ENCODE peak calls at places on chromosomes 12 and 14, in four cellular contexts. B, Q, U and P are unnamed samples.

GRCh38 chr14:86457729-86458128 is 927.8 kb downstream of the FLRT2 start:
- DNase-seq in B (no peak), Q (no peak), U (no peak), P (no peak)

GRCh38 chr14:96956464-96957239 is 159.5 kb downstream of the VRK1 start:
- DNase-seq in B (no peak), Q (no peak), U (no peak), P (no peak)

GRCh38 chr12:62631531-62632520 is 165.2 kb downstream of the MON2 start:
- DNase-seq in B (no peak), U (peak), Q (peak), P (peak)

GRCh38 chr12:4027412-4027811 is 154.2 kb upstream of the PARP11 start:
- DNase-seq in B (no peak), U (peak), Q (peak), P (no peak)

GRCh38 chr12:1174659-1175058 is 183.6 kb downstream of the ERC1 start:
- DNase-seq in Q (no peak), B (no peak), U (no peak), P (no peak)

GRCh38 chr14:88233915-88234314 is 89.2 kb downstream of the KCNK10 start:
- DNase-seq in Q (peak), U (no peak), B (peak), P (no peak)

GRCh38 chr12:113422030-113422900 is at the start of gene SDSL:
- DNase-seq in U (peak), B (peak), Q (peak), P (peak)

GRCh38 chr12:30450872-30451271 is 244.8 kb downstream of the IPO8 start:
- DNase-seq in Q (peak), U (no peak), B (no peak), P (no peak)

GRCh38 chr12:66154776-66155175 is 15.0 kb downstream of the TMBIM4 start:
- DNase-seq in U (peak), Q (no peak), B (no peak), P (no peak)

GRCh38 chr14:92459479-92460421 is 53.8 kb upstream of the RIN3 start:
- DNase-seq in B (no peak), Q (no peak), U (no peak), P (no peak)

GRCh38 chr12:19778822-19779221 is 339.5 kb downstream of the AEBP2 start:
- DNase-seq in B (no peak), U (no peak), Q (peak), P (no peak)

GRCh38 chr14:70886421-70887206 is 20.6 kb upstream of the PCNX1 start:
- DNase-seq in B (no peak), U (no peak), Q (peak), P (no peak)

GRCh38 chr12:117402363-117402762 is 40.9 kb upstream of the NOS1 start:
- DNase-seq in Q (peak), U (no peak), B (no peak), P (no peak)

GRCh38 chr14:38791862-38792261 is 311.2 kb downstream of the SEC23A start:
- DNase-seq in U (no peak), B (no peak), Q (no peak), P (no peak)

GRCh38 chr12:51868821-51869489 is 18.9 kb upstream of the ANKRD33 start:
- DNase-seq in U (no peak), Q (peak), B (no peak), P (no peak)

GRCh38 chr14:101506921-101507300 is 54.4 kb upstream of the DIO3 start:
- DNase-seq in B (no peak), U (no peak), Q (no peak), P (no peak)

GRCh38 chr12:95802482-95803264 is 12.1 kb upstream of the NTN4 start:
- DNase-seq in B (peak), Q (no peak), U (peak), P (no peak)

GRCh38 chr12:9674226-9674590 is 4.7 kb downstream of the CLEC2D start:
- DNase-seq in B (no peak), Q (no peak), U (no peak), P (no peak)

GRCh38 chr14:77485901-77486678 is 12.5 kb downstream of the ISM2 start:
- DNase-seq in Q (no peak), B (no peak), U (peak), P (peak)

GRCh38 chr12:28258998-28259397 is 68.7 kb downstream of the CCDC91 start:
- DNase-seq in Q (no peak), B (no peak), U (peak), P (no peak)

GRCh38 chr12:56154246-56154771 is 1.9 kb downstream of the MYL6B start:
- DNase-seq in B (no peak), U (no peak), Q (no peak), P (no peak)

GRCh38 chr14:102280376-102280962 is 24.5 kb downstream of the MOK start:
- DNase-seq in U (peak), Q (peak), B (no peak), P (peak)

GRCh38 chr12:20494803-20495202 is 126.5 kb downstream of the PDE3A start:
- DNase-seq in Q (no peak), U (peak), B (no peak), P (no peak)

GRCh38 chr12:104495786-104496185 is 39.0 kb downstream of the CHST11 start:
- DNase-seq in Q (no peak), U (peak), B (no peak), P (no peak)

GRCh38 chr14:34199585-34199984 is 248.7 kb upstream of the EGLN3 start:
- DNase-seq in B (no peak), Q (no peak), U (peak), P (no peak)

GRCh38 chr12:121789800-121790748 is 3.4 kb downstream of the RHOF start:
- DNase-seq in U (peak), B (no peak), Q (peak), P (no peak)
- TF ChIP-seq POLR2A in U (no peak), B (no peak), Q (peak), P (no peak)

GRCh38 chr12:47812797-47813490 is 6.8 kb downstream of the HDAC7 start:
- DNase-seq in Q (peak), B (no peak), U (peak), P (peak)
- TF ChIP-seq POLR2A in Q (peak), B (no peak), U (no peak), P (no peak)

GRCh38 chr14:60175255-60175902 is 10.2 kb upstream of the DHRS7 start:
- DNase-seq in Q (no peak), B (no peak), U (peak), P (no peak)
- TF ChIP-seq POLR2A in Q (no peak), B (no peak), U (no peak), P (no peak)

GRCh38 chr14:89617471-89618291 is 200.6 kb upstream of the FOXN3 start:
- DNase-seq in B (no peak), U (peak), Q (no peak), P (no peak)
- TF ChIP-seq POLR2A in B (no peak), U (no peak), Q (no peak), P (no peak)

GRCh38 chr12:16358896-16359295 is 11.5 kb downstream of the MGST1 start:
- DNase-seq in Q (no peak), U (peak), B (no peak), P (no peak)

GRCh38 chr12:16361142-16361783 is 13.8 kb downstream of the MGST1 start:
- DNase-seq in U (no peak), B (no peak), Q (no peak), P (no peak)

GRCh38 chr12:16362550-16362949 is 15.1 kb downstream of the MGST1 start:
- DNase-seq in B (no peak), U (no peak), Q (no peak), P (no peak)

DNA sequence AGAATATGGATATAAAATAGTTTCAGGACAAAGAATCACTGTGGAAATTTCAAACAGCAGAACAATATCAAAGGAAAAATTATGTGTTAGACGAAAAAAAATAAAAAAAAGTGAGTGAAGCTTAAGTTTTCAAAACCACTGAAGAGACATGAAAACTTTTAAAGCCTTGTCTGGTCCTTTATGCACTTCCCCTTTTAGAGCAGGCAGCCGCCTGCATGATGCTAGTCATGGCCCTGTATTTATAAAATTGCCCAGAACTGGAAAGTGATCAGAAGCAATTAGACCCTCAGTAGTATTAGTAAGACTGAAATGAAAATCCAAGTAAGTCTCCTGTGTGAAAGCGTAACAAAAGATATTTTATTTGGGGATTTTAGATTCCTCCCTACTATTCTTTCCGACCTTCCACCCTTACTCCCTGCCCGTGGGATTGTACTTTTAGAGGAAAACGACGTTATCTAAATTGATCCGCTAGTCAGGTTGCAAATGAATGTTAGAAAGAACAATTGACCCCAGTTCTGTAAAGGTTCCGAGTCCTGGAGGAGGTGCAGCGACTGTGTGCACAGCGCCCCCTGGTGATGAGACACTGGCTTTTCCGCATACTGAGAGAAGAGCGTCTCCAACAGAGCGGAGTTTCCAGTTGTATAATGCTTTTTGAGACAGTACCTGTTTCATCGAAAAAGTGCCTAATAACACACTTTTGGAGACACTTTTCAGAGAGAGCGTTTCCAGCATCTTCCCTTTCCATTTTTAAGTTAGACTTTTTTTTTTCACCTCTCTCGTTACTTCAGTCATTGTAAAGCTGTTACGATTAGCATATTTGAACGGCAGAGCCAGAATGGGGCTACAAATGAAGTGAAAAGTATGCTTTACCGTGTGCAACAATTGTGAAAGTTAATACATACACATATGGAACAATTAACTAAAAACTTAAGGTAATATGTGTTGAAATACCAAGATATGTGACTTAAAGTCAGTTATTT is 12.4 kb downstream of the MGST1 start:
- DNase-seq in B (peak), U (peak), Q (peak), P (no peak)
- TF ChIP-seq POLR2A in B (no peak), U (no peak), Q (no peak), P (no peak)

GRCh38 chr14:23006544-23007419 is 3.2 kb downstream of the C14orf93 start:
- DNase-seq in B (peak), U (peak), Q (peak), P (peak)
- TF ChIP-seq POLR2A in B (peak), U (peak), Q (peak), P (peak)

DNA sequence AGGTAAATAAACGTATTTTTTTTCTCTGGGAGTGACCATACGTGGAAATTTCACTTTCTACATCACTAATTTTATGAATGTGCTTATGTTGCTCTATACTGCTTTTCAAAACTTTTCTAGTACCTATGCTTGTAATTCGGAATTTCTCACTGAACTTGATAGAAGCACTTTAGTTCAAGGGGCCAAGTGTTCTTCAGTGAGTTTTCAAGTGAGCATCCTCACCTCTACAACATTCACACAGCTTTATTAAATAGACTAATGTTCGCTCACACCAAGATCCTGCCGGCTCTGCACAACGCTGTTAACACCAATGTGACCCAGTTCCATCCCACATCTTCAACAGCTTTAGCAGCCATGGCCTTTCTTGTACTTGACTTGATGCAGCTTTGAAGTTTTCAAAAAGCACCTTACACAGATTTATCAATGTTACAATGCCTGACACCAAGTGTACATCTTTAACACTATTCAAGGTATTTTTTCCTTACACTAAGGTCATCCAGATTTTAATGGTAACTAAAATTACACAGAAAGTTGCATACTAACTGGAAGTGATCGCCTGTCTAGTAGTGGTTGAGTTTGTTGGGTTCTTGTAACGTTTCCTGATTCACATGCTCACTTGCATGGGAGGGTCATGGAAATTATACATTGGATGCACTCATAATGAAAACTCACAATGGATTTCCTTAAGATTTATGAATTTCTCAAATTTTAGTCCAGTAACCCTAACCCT is 4.5 kb downstream of the UBC start:
- DNase-seq in B (no peak), Q (peak), U (peak), P (no peak)
- TF ChIP-seq POLR2A in B (no peak), Q (no peak), U (no peak), P (no peak)

DNA sequence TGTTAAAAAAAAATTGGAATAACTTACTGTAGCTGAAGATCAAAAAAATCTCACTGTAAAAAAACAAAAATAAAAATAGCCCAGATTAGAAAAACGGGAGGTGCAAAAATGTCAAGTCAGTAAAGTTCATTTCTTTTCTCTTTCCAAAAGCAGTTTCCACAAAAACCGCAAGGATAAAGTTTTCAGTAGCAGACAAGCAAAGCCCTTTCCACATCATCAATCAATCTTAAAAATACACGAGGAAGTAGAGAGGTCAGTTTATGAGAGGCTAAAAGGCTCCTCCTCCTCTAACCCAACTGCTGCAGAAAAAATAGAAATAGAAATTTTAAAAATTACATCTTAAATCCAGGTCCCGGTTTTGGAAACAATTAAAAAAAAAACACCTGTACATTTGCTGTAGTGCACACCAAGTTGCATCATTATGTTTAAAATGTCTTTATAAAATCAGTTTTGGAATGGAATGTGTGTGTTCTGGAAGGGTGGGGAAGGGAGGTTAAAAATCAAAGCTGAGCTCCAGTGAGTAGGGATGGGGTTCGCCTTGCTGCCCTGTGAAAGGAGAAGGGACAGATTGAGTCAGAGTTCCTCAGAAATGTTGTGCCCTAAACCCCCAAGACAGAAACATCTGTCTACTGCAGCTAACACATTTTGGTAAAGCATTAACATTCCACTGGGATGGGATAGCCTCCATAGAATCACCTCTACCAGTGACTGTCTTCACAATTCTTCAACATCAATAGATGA is 5.8 kb downstream of the HNRNPC start:
- DNase-seq in B (no peak), U (peak), Q (peak), P (no peak)
- TF ChIP-seq POLR2A in B (no peak), U (no peak), Q (no peak), P (no peak)

DNA sequence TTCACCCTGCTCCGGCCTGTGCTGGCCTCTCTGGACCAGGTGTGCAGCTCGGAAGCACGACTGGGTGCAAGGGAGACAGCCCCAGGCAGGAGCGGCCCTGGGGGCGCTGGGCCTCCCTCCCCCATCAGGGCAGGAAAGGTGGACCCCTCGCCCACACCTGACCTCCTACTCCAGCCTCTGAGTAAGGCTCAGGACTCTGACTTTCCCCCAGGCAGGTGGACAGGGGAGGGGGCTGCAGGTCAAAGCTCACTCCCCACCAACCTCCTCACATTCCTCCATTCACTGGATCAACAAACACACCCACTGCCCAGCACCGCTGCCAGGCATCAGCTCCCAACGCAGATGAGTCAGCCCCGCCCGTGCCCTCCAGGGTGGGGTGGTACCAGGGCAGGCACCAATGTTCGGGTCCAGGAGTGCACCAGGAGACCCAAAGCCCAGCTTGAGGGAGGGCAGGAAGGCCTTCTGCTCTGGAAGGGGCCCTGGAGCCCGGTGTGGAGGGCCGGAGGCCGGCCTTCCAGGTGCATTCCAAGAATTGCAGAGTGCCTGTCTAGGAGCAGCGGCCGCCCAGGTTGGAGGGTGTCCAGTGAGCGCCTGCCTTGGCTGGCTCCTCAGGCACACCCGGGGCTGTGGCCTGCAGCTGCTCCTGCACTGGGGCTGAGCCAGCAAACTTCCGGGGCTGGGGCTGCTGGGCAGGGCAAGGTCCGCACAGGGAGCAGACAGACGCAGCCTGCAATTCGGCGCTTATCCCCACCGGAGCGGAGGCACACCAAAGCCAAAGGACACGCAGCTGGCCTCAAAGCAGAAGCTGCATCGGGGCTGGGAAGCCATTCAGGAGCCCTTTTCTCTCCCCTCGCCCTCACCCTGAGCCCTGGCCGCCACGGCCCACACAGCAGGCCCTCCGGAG is 1.6 kb upstream of the INF2 start:
- DNase-seq in B (peak), Q (peak), U (no peak), P (peak)
- TF ChIP-seq POLR2A in B (no peak), Q (no peak), U (no peak), P (no peak)